ENCODE peak calls at places on chromosome 9, in ten cellular contexts. I is stimulated activated CD8-positive, alpha-beta memory T cell treated with anti-CD3 and anti-CD28 coated beads, Interleukin-15, amount 100 ng/mL, for 1 hour; C is NCI-H748 treated with DMSO at 0.1 percent for 48 hours; K is NCI-H1694 treated with DMSO at 0.1 percent for 48 hours; H is HTR-8/SVneo; Q is Calu3; X is thoracic aorta; A is aorta; R is MCF 10A; Y is activated CD4-positive, CD25-positive, alpha-beta regulatory T cell. W is an unnamed sample.

GRCh38 chr9:22452415-22453010 is 5.9 kb downstream of the DMRTA1 start:
- DNase-seq in I (peak), C (peak), K (peak), H (peak), Q (peak), X (no peak), A (peak), R (peak), Y (peak), W (no peak)

GRCh38 chr9:99466104-99466503 is 244.0 kb downstream of the SEC61B start:
- DNase-seq in I (no peak), C (no peak), K (no peak), H (no peak), Q (no peak), X (no peak), A (no peak), R (no peak), Y (no peak), W (no peak)

GRCh38 chr9:4415281-4415680 is 75.0 kb upstream of the SLC1A1 start:
- DNase-seq in I (no peak), C (no peak), K (peak), H (no peak), Q (no peak), X (no peak), A (no peak), R (no peak), Y (no peak), W (peak)

GRCh38 chr9:24333629-24334028 is 212.1 kb downstream of the IZUMO3 start:
- DNase-seq in I (no peak), C (no peak), K (no peak), H (no peak), Q (no peak), X (no peak), A (no peak), R (no peak), Y (no peak), W (no peak)

GRCh38 chr9:35489313-35490154 is at the start of gene RUSC2:
- DNase-seq in I (no peak), C (peak), K (peak), H (peak), Q (peak), X (peak), A (peak), R (peak), Y (no peak), W (peak)

GRCh38 chr9:83665576-83666200 is 42.1 kb downstream of the UBQLN1 start:
- DNase-seq in I (no peak), C (no peak), K (no peak), H (no peak), Q (no peak), X (no peak), A (no peak), R (no peak), Y (no peak), W (peak)

GRCh38 chr9:112752334-112753110 is 2.0 kb downstream of the SNX30 start:
- DNase-seq in I (no peak), C (no peak), K (no peak), H (no peak), Q (no peak), X (no peak), A (no peak), R (no peak), Y (no peak), W (no peak)

GRCh38 chr9:75803130-75803529 is 87.3 kb upstream of the PCSK5 start:
- DNase-seq in I (no peak), C (no peak), K (no peak), H (no peak), Q (no peak), X (no peak), A (no peak), R (peak), Y (no peak), W (no peak)

GRCh38 chr9:136312436-136312835 is 8.5 kb upstream of the CCDC187 start:
- DNase-seq in I (no peak), C (no peak), K (peak), H (peak), Q (peak), X (no peak), A (no peak), R (peak), Y (no peak), W (peak)

GRCh38 chr9:95004452-95005275 is 278.2 kb downstream of the AOPEP start:
- DNase-seq in I (no peak), C (peak), K (no peak), H (no peak), Q (peak), X (no peak), A (peak), R (peak), Y (no peak), W (no peak)

GRCh38 chr9:72557549-72557948 is 36.1 kb downstream of the TMC1 start:
- DNase-seq in I (no peak), C (no peak), K (no peak), H (peak), Q (peak), X (no peak), A (no peak), R (peak), Y (no peak), W (no peak)

GRCh38 chr9:3059781-3060468 is 216.0 kb upstream of the PUM3 start:
- DNase-seq in I (no peak), C (no peak), K (no peak), H (peak), Q (no peak), X (no peak), A (no peak), R (no peak), Y (no peak), W (no peak)

GRCh38 chr9:96219615-96220257 is 82.2 kb downstream of the HSD17B3 start:
- DNase-seq in I (no peak), C (no peak), K (no peak), H (no peak), Q (no peak), X (peak), A (peak), R (peak), Y (no peak), W (peak)

W was measured in NCI-H526.